ENCODE peak calls at places on chromosome 1, in seven cellular contexts. D is HEK293T; W is ELR; N is ovary; A is stimulated activated CD8-positive, alpha-beta memory T cell treated with anti-CD3 and anti-CD28 coated beads, Interleukin-7, amount 100 ng/mL, for 1 hour; Y is glutamatergic neuron; M is heart left ventricle. L is an unnamed sample.

GRCh38 chr1:223270155-223270554 is 93.8 kb downstream of the SUSD4 start:
- DNase-seq in D (no peak), W (no peak), N (no peak), A (no peak), Y (no peak), M (no peak), L (no peak)

GRCh38 chr1:24996456-24996855 is 66.4 kb upstream of the RUNX3 start:
- DNase-seq in D (no peak), W (no peak), N (no peak), A (no peak), Y (peak; percentile 6), M (no peak), L (peak; percentile 56)

GRCh38 chr1:17831619-17832018 is 76.5 kb downstream of the ACTL8 start:
- DNase-seq in D (peak; percentile 46), W (peak; percentile 44), N (no peak), A (no peak), Y (no peak), M (no peak), L (no peak)

GRCh38 chr1:150574260-150575071 is 4.9 kb downstream of the MCL1 start:
- DNase-seq in D (no peak), W (peak; percentile 27), N (peak; percentile 1), A (no peak), Y (no peak), M (no peak), L (no peak)

GRCh38 chr1:48055854-48056253 is 58.7 kb upstream of the TRABD2B start:
- DNase-seq in D (no peak), W (no peak), N (no peak), A (no peak), Y (no peak), M (no peak), L (no peak)

GRCh38 chr1:200154069-200154767 is 126.7 kb downstream of the NR5A2 start:
- DNase-seq in D (no peak), W (no peak), N (no peak), A (peak; percentile 10), Y (no peak), M (no peak), L (no peak)

GRCh38 chr1:209405183-209405823 is 178.2 kb upstream of the CAMK1G start:
- DNase-seq in D (no peak), W (peak; percentile 81), N (no peak), A (no peak), Y (no peak), M (no peak), L (no peak)

GRCh38 chr1:94783342-94784264 is 36.6 kb upstream of the SLC44A3 start:
- DNase-seq in D (peak; percentile 26), W (peak; percentile 37), N (peak; percentile 74), A (no peak), Y (no peak), M (peak; percentile 82), L (no peak)

GRCh38 chr1:201792534-201793305 is 36.2 kb upstream of the IPO9 start:
- DNase-seq in D (peak; percentile 90), W (peak; percentile 91), N (peak; percentile 70), A (no peak), Y (peak; percentile 81), M (no peak), L (no peak)

GRCh38 chr1:151828931-151829330 is 2.7 kb downstream of the RORC start:
- DNase-seq in D (no peak), W (peak; percentile 44), N (peak; percentile 53), A (no peak), Y (no peak), M (peak; percentile 62), L (no peak)

GRCh38 chr1:92961896-92962752 is 862 bp upstream of the DIPK1A start:
- DNase-seq in D (peak; percentile 44), W (peak; percentile 73), N (no peak), A (no peak), Y (no peak), M (no peak), L (no peak)

GRCh38 chr1:237141471-237141870 is 99.5 kb downstream of the RYR2 start:
- DNase-seq in D (no peak), W (no peak), N (peak; percentile 37), A (no peak), Y (no peak), M (peak; percentile 22), L (no peak)

GRCh38 chr1:196002906-196003305 is 605.3 kb downstream of the KCNT2 start:
- DNase-seq in D (no peak), W (peak; percentile 11), N (no peak), A (no peak), Y (no peak), M (no peak), L (no peak)

GRCh38 chr1:18234790-18235242 is 127.2 kb downstream of the IGSF21 start:
- DNase-seq in D (peak; percentile 79), W (peak; percentile 54), N (no peak), A (no peak), Y (peak; percentile 66), M (no peak), L (no peak)

GRCh38 chr1:28326980-28327379 is 1.9 kb upstream of the MED18 start:
- DNase-seq in D (no peak), W (peak; percentile 67), N (no peak), A (no peak), Y (no peak), M (no peak), L (no peak)

L was measured in chondrocyte.